ENCODE peak calls at places on chromosomes 1 and 21, in ten cellular contexts. H is CD4-positive, alpha-beta T cell; V is GM23338; T is sigmoid colon; R is AG09309; C is brain microvascular endothelial cell; G is astrocyte of the spinal cord; W is lower lobe of right lung; N is progenitor cell of endocrine pancreas; D is breast epithelium. P is an unnamed sample.

GRCh38 chr1:11793819-11794218 is 11.9 kb downstream of the MTHFR start:
- DNase-seq in G (no peak), C (no peak), T (peak; percentile 59), V (no peak), D (no peak), H (no peak), R (no peak), N (no peak), W (no peak), P (no peak)

GRCh38 chr21:40466893-40467483 is 380.0 kb downstream of the DSCAM start:
- DNase-seq in D (no peak), G (peak; percentile 39), R (no peak), H (no peak), C (no peak), W (no peak), N (no peak), V (peak; percentile 32), T (no peak), P (peak; percentile 17)

GRCh38 chr1:2204384-2205190 is 10.0 kb upstream of the FAAP20 start:
- DNase-seq in V (peak; percentile 92), R (no peak), C (no peak), H (no peak), G (peak; percentile 71), N (peak; percentile 64), D (no peak), W (peak; percentile 88), T (peak; percentile 94), P (no peak)

GRCh38 chr1:197465528-197466205 is 197.6 kb downstream of the CRB1 start:
- DNase-seq in G (no peak), V (no peak), H (no peak), D (no peak), T (no peak), R (no peak), C (no peak), N (no peak), W (no peak), P (no peak)

GRCh38 chr1:38444770-38445442 is 398.3 kb upstream of the POU3F1 start:
- DNase-seq in G (no peak), H (no peak), D (no peak), T (no peak), C (no peak), V (no peak), N (no peak), W (no peak), R (no peak), P (no peak)

GRCh38 chr1:94550800-94551241 is 9.3 kb upstream of the F3 start:
- DNase-seq in R (no peak), G (no peak), H (no peak), C (no peak), V (no peak), N (no peak), T (no peak), W (no peak), D (no peak), P (no peak)

GRCh38 chr1:88973520-88974137 is 18.8 kb downstream of the KYAT3 start:
- DNase-seq in C (peak; percentile 41), N (no peak), W (no peak), D (no peak), T (no peak), R (no peak), H (no peak), V (peak; percentile 69), G (peak; percentile 68), P (peak; percentile 53)

GRCh38 chr1:34984435-34985062 is 598 bp downstream of the TMEM35B start:
- DNase-seq in G (peak; percentile 42), C (peak; percentile 18), R (no peak), D (no peak), V (no peak), N (no peak), T (peak; percentile 78), W (peak; percentile 55), H (no peak), P (peak; percentile 34)

GRCh38 chr1:218823291-218823900 is 350.3 kb upstream of the LYPLAL1 start:
- DNase-seq in T (no peak), D (no peak), R (peak; percentile 92), C (peak; percentile 67), V (no peak), G (peak; percentile 93), N (no peak), W (no peak), H (no peak), P (peak; percentile 35)

GRCh38 chr1:158002630-158003408 is 9.4 kb downstream of the KIRREL1 start:
- DNase-seq in T (no peak), C (no peak), V (peak; percentile 70), G (peak; percentile 51), H (no peak), N (no peak), R (no peak), D (no peak), W (no peak), P (no peak)

GRCh38 chr1:229270547-229271447 is at the start of gene RAB4A:
- DNase-seq in V (peak; percentile 86), D (peak; percentile 77), G (peak; percentile 87), T (peak; percentile 92), N (peak; percentile 81), C (peak; percentile 62), H (peak; percentile 64), W (peak; percentile 92), R (peak; percentile 34), P (peak; percentile 96)

GRCh38 chr1:209416009-209416408 is 167.5 kb upstream of the CAMK1G start:
- DNase-seq in H (no peak), D (peak; percentile 90), N (no peak), T (no peak), C (no peak), R (no peak), G (peak; percentile 33), V (no peak), W (no peak), P (peak; percentile 100)

GRCh38 chr1:175208773-175209492 is 16.4 kb upstream of the KIAA0040 start:
- DNase-seq in T (no peak), C (no peak), G (no peak), H (peak; percentile 34), N (no peak), V (no peak), W (no peak), R (no peak), D (no peak), P (no peak)

GRCh38 chr1:52551476-52552235 is 1.2 kb downstream of the TUT4 start:
- DNase-seq in R (no peak), H (peak; percentile 28), G (peak; percentile 63), C (peak; percentile 43), D (no peak), N (no peak), W (no peak), V (peak; percentile 39), T (no peak), P (peak; percentile 45)

GRCh38 chr1:17550684-17551584 is 11.4 kb downstream of the ARHGEF10L start:
- DNase-seq in T (no peak), V (peak; percentile 67), W (no peak), D (no peak), G (no peak), C (no peak), N (no peak), H (no peak), R (no peak), P (no peak)

GRCh38 chr1:209249280-209249670 is 334.2 kb upstream of the CAMK1G start:
- DNase-seq in W (no peak), G (no peak), D (no peak), V (peak; percentile 14), H (no peak), N (no peak), T (no peak), R (no peak), C (no peak), P (no peak)

GRCh38 chr1:70358921-70359564 is 4.5 kb upstream of the ANKRD13C start:
- DNase-seq in H (no peak), C (no peak), V (no peak), W (no peak), T (no peak), G (peak; percentile 63), D (no peak), R (no peak), N (no peak), P (no peak)

GRCh38 chr1:67771152-67771551 is 62.1 kb downstream of the GNG12 start:
- DNase-seq in C (peak; percentile 89), G (peak; percentile 86), N (no peak), D (no peak), H (no peak), R (no peak), T (no peak), W (no peak), V (peak; percentile 68), P (peak; percentile 76)
- TF ChIP-seq CTCF in C (peak; percentile 42), G (peak; percentile 25), N (peak; percentile 25), D (no peak), H (no peak), R (peak; percentile 29), T (no peak), W (no peak), V (peak; percentile 44), P (peak; percentile 32)

GRCh38 chr21:43626390-43626789 is 32.9 kb downstream of the HSF2BP start:
- DNase-seq in V (no peak), N (no peak), R (no peak), C (no peak), T (no peak), G (no peak), H (no peak), W (no peak), D (no peak), P (no peak)
- TF ChIP-seq CTCF in V (no peak), N (no peak), R (no peak), C (no peak), T (no peak), G (no peak), H (no peak), W (no peak), D (no peak), P (no peak)

GRCh38 chr1:162072770-162073169 is 3.3 kb downstream of the NOS1AP start:
- DNase-seq in C (no peak), R (no peak), V (no peak), G (no peak), D (no peak), T (no peak), W (no peak), H (no peak), N (no peak), P (no peak)
- TF ChIP-seq CTCF in C (no peak), R (no peak), V (no peak), G (no peak), D (no peak), T (no peak), W (no peak), H (no peak), N (no peak), P (no peak)

GRCh38 chr1:195899762-195900352 is 708.4 kb downstream of the KCNT2 start:
- DNase-seq in G (peak; percentile 6), D (no peak), V (no peak), R (no peak), W (no peak), C (peak; percentile 7), N (no peak), H (no peak), T (no peak), P (peak; percentile 79)

GRCh38 chr1:195894411-195894810 is 713.8 kb downstream of the KCNT2 start:
- DNase-seq in N (no peak), V (peak; percentile 4), G (peak; percentile 24), H (no peak), R (no peak), C (no peak), D (peak; percentile 18), W (no peak), T (no peak), P (peak; percentile 11)

GRCh38 chr1:195902779-195903178 is 705.5 kb downstream of the KCNT2 start:
- DNase-seq in D (no peak), N (no peak), W (no peak), T (no peak), R (no peak), H (no peak), G (no peak), V (no peak), C (no peak), P (no peak)

GRCh38 chr1:195898924-195899323 is 709.3 kb downstream of the KCNT2 start:
- DNase-seq in W (no peak), H (no peak), R (no peak), C (no peak), V (no peak), D (no peak), T (no peak), N (no peak), G (no peak), P (no peak)

GRCh38 chr1:195897072-195897471 is 711.2 kb downstream of the KCNT2 start:
- DNase-seq in H (no peak), G (no peak), W (no peak), T (no peak), N (no peak), D (no peak), R (no peak), V (peak; percentile 49), C (no peak), P (peak; percentile 31)
- TF ChIP-seq CTCF in H (no peak), G (no peak), W (no peak), T (no peak), N (no peak), D (no peak), R (no peak), V (peak; percentile 44), C (no peak), P (no peak)

P was measured in MCF 10A.